ENCODE peak calls at places on chromosomes 13 and 19, in nine cellular contexts. One of them, this sample, is unnamed.

GRCh38 chr13:106121173-106121754 is 414.2 kb downstream of the EFNB2 start:
- DNase-seq in Peyer's patch: no peak
- DNase-seq in HCT116: no peak
- DNase-seq in H54: no peak
- DNase-seq in lower leg skin: no peak
- DNase-seq in A549: no peak
- DNase-seq in GM12891: no peak
- DNase-seq in tibial nerve: no peak
- DNase-seq in suprapubic skin: no peak
- DNase-seq in this sample: no peak

GRCh38 chr13:37648604-37649003 is 50.0 kb upstream of the POSTN start:
- DNase-seq in HCT116: no peak
- DNase-seq in tibial nerve: no peak
- DNase-seq in H54: no peak
- DNase-seq in GM12891: no peak
- DNase-seq in lower leg skin: no peak
- DNase-seq in suprapubic skin: no peak
- DNase-seq in A549: no peak
- DNase-seq in Peyer's patch: no peak
- DNase-seq in this sample: no peak

GRCh38 chr19:49713236-49713845 is 22.4 kb downstream of the CPT1C start:
- DNase-seq in tibial nerve: no peak
- DNase-seq in suprapubic skin: no peak
- DNase-seq in Peyer's patch: no peak
- DNase-seq in H54: no peak
- DNase-seq in GM12891: no peak
- DNase-seq in A549: no peak
- DNase-seq in HCT116: no peak
- DNase-seq in lower leg skin: no peak
- DNase-seq in this sample: no peak

GRCh38 chr13:102724923-102725322 is 30.1 kb upstream of the METTL21C start:
- DNase-seq in lower leg skin: no peak
- DNase-seq in suprapubic skin: no peak
- DNase-seq in GM12891: no peak
- DNase-seq in Peyer's patch: no peak
- DNase-seq in HCT116: no peak
- DNase-seq in H54: no peak
- DNase-seq in tibial nerve: no peak
- DNase-seq in A549: peak; percentile 42
- DNase-seq in this sample: peak; percentile 8

GRCh38 chr13:114118763-114119123 is 13.7 kb downstream of the RASA3 start:
- DNase-seq in suprapubic skin: no peak
- DNase-seq in Peyer's patch: no peak
- DNase-seq in tibial nerve: no peak
- DNase-seq in H54: no peak
- DNase-seq in A549: no peak
- DNase-seq in GM12891: no peak
- DNase-seq in HCT116: no peak
- DNase-seq in lower leg skin: no peak
- DNase-seq in this sample: no peak

GRCh38 chr19:57512845-57513244 is 13.1 kb downstream of the ZNF773 start:
- DNase-seq in Peyer's patch: no peak
- DNase-seq in tibial nerve: no peak
- DNase-seq in lower leg skin: no peak
- DNase-seq in A549: peak; percentile 60
- DNase-seq in suprapubic skin: no peak
- DNase-seq in H54: no peak
- DNase-seq in HCT116: no peak
- DNase-seq in GM12891: no peak
- DNase-seq in this sample: peak; percentile 60

GRCh38 chr13:37277435-37278144 is 172.1 kb upstream of the CSNK1A1L start:
- DNase-seq in Peyer's patch: no peak
- DNase-seq in GM12891: no peak
- DNase-seq in suprapubic skin: no peak
- DNase-seq in tibial nerve: no peak
- DNase-seq in lower leg skin: no peak
- DNase-seq in H54: no peak
- DNase-seq in HCT116: no peak
- DNase-seq in A549: no peak
- DNase-seq in this sample: no peak

GRCh38 chr19:50214699-50215543 is 11.5 kb downstream of the MYH14 start:
- DNase-seq in lower leg skin: peak; percentile 90
- DNase-seq in suprapubic skin: peak; percentile 78
- DNase-seq in GM12891: no peak
- DNase-seq in Peyer's patch: peak; percentile 78
- DNase-seq in H54: no peak
- DNase-seq in HCT116: peak; percentile 52
- DNase-seq in tibial nerve: no peak
- DNase-seq in A549: no peak
- DNase-seq in this sample: no peak

DNA sequence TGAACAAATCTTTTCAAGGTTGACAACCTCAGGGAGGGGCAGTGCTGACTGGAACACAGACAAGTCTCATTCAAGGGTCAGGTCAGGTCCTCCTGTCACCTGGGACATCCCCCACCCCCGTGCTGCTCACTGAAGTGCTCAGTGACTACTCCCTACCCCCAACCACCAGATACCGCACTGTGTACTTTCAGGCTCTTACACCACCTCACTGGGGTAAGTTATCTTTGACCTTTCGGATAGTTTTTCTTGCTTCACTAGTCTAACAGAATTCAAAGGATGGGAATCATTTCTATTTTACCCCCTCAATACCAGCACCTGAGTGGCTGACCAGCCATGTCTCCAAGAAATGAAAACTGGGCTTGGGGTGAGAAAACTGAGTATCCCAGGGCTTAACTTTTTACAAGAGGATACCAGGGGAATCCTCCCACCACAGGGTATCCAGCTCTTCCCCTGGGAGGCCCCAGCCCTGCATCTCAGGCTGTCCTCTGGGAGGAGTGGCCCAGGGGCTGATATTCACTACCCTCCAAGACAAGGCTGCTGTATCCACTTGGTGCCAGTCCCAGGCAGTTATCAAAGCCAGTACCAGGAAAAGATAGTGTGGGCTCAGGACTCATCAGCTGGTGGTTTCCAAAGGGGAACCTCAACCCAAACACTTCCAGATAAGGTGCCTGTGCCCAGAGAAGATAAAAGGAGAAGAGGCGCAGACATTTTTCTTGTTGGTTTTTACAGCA is 2.1 kb downstream of the ZNF563 start:
- DNase-seq in lower leg skin: no peak
- DNase-seq in suprapubic skin: no peak
- DNase-seq in GM12891: peak; percentile 49
- DNase-seq in HCT116: no peak
- DNase-seq in H54: no peak
- DNase-seq in A549: no peak
- DNase-seq in tibial nerve: no peak
- DNase-seq in Peyer's patch: peak; percentile 75
- DNase-seq in this sample: peak; percentile 57
- TF ChIP-seq POLR2A in lower leg skin: no peak
- TF ChIP-seq POLR2A in suprapubic skin: no peak
- TF ChIP-seq POLR2A in GM12891: no peak
- TF ChIP-seq POLR2A in HCT116: no peak
- TF ChIP-seq POLR2A in H54: no peak
- TF ChIP-seq POLR2A in A549: no peak
- TF ChIP-seq POLR2A in tibial nerve: no peak
- TF ChIP-seq POLR2A in Peyer's patch: no peak
- TF ChIP-seq POLR2A in this sample: no peak

GRCh38 chr13:62598708-62599107 is 1183.1 kb upstream of the PCDH20 start:
- DNase-seq in suprapubic skin: no peak
- DNase-seq in HCT116: no peak
- DNase-seq in lower leg skin: no peak
- DNase-seq in GM12891: no peak
- DNase-seq in A549: no peak
- DNase-seq in Peyer's patch: no peak
- DNase-seq in H54: no peak
- DNase-seq in tibial nerve: no peak
- DNase-seq in this sample: no peak
- TF ChIP-seq POLR2A in suprapubic skin: no peak
- TF ChIP-seq POLR2A in HCT116: no peak
- TF ChIP-seq POLR2A in lower leg skin: no peak
- TF ChIP-seq POLR2A in GM12891: no peak
- TF ChIP-seq POLR2A in A549: no peak
- TF ChIP-seq POLR2A in Peyer's patch: no peak
- TF ChIP-seq POLR2A in H54: no peak
- TF ChIP-seq POLR2A in tibial nerve: no peak
- TF ChIP-seq POLR2A in this sample: no peak

GRCh38 chr19:5686647-5687359 is 3.3 kb upstream of the RPL36 start:
- DNase-seq in suprapubic skin: peak; percentile 99
- DNase-seq in HCT116: peak; percentile 90
- DNase-seq in lower leg skin: peak; percentile 100
- DNase-seq in A549: peak; percentile 93
- DNase-seq in H54: peak; percentile 95
- DNase-seq in tibial nerve: peak; percentile 96
- DNase-seq in GM12891: peak; percentile 96
- DNase-seq in Peyer's patch: peak; percentile 99
- DNase-seq in this sample: peak; percentile 98
- TF ChIP-seq POLR2A in suprapubic skin: no peak
- TF ChIP-seq POLR2A in HCT116: no peak
- TF ChIP-seq POLR2A in lower leg skin: no peak
- TF ChIP-seq POLR2A in A549: no peak
- TF ChIP-seq POLR2A in H54: no peak
- TF ChIP-seq POLR2A in tibial nerve: no peak
- TF ChIP-seq POLR2A in GM12891: no peak
- TF ChIP-seq POLR2A in Peyer's patch: peak; percentile 40
- TF ChIP-seq POLR2A in this sample: peak; percentile 34

GRCh38 chr13:99311748-99312492 is 4.7 kb upstream of the GPR183 start:
- DNase-seq in A549: no peak
- DNase-seq in lower leg skin: no peak
- DNase-seq in Peyer's patch: no peak
- DNase-seq in HCT116: no peak
- DNase-seq in GM12891: no peak
- DNase-seq in tibial nerve: no peak
- DNase-seq in H54: no peak
- DNase-seq in suprapubic skin: no peak
- DNase-seq in this sample: no peak

GRCh38 chr13:99313473-99313872 is 6.3 kb upstream of the GPR183 start:
- DNase-seq in HCT116: no peak
- DNase-seq in A549: no peak
- DNase-seq in lower leg skin: no peak
- DNase-seq in H54: no peak
- DNase-seq in suprapubic skin: no peak
- DNase-seq in Peyer's patch: no peak
- DNase-seq in tibial nerve: no peak
- DNase-seq in GM12891: no peak
- DNase-seq in this sample: no peak

GRCh38 chr13:99313941-99314340 is 6.7 kb upstream of the GPR183 start:
- DNase-seq in A549: no peak
- DNase-seq in suprapubic skin: no peak
- DNase-seq in tibial nerve: no peak
- DNase-seq in GM12891: no peak
- DNase-seq in Peyer's patch: no peak
- DNase-seq in HCT116: no peak
- DNase-seq in H54: no peak
- DNase-seq in lower leg skin: no peak
- DNase-seq in this sample: no peak

GRCh38 chr13:99311137-99311536 is 3.9 kb upstream of the GPR183 start:
- DNase-seq in HCT116: no peak
- DNase-seq in A549: no peak
- DNase-seq in Peyer's patch: no peak
- DNase-seq in tibial nerve: no peak
- DNase-seq in H54: no peak
- DNase-seq in GM12891: no peak
- DNase-seq in suprapubic skin: no peak
- DNase-seq in lower leg skin: no peak
- DNase-seq in this sample: no peak

GRCh38 chr13:99312493-99312883 is 5.3 kb upstream of the GPR183 start:
- DNase-seq in suprapubic skin: peak; percentile 85
- DNase-seq in lower leg skin: peak; percentile 95
- DNase-seq in HCT116: no peak
- DNase-seq in Peyer's patch: peak; percentile 77
- DNase-seq in GM12891: no peak
- DNase-seq in tibial nerve: peak; percentile 59
- DNase-seq in A549: no peak
- DNase-seq in H54: no peak
- DNase-seq in this sample: no peak
- TF ChIP-seq POLR2A in suprapubic skin: peak; percentile 27
- TF ChIP-seq POLR2A in lower leg skin: no peak
- TF ChIP-seq POLR2A in HCT116: no peak
- TF ChIP-seq POLR2A in Peyer's patch: no peak
- TF ChIP-seq POLR2A in GM12891: no peak
- TF ChIP-seq POLR2A in tibial nerve: no peak
- TF ChIP-seq POLR2A in A549: no peak
- TF ChIP-seq POLR2A in H54: no peak
- TF ChIP-seq POLR2A in this sample: no peak

This sample was measured in erythroblast.